ENCODE peak calls at places on chromosome 10, in five cellular contexts. J is tibial artery, I is fibroblast of pulmonary artery, Z is GM12865, R is hepatocyte. O is an unnamed sample.

GRCh38 chr10:80390740-80391139 is 17.6 kb upstream of the PRXL2A start:
- DNase-seq in Z (no peak), J (no peak), I (no peak), R (no peak), O (no peak)

GRCh38 chr10:81018898-81019890 is 481.5 kb downstream of the SH2D4B start:
- DNase-seq in R (peak), Z (peak), J (no peak), I (peak), O (no peak)

GRCh38 chr10:118342638-118343020 is 505 bp upstream of the FAM204A start:
- DNase-seq in I (no peak), J (no peak), R (no peak), Z (no peak), O (no peak)

GRCh38 chr10:8289186-8289924 is 234.9 kb downstream of the GATA3 start:
- DNase-seq in J (no peak), Z (no peak), I (no peak), R (no peak), O (no peak)

GRCh38 chr10:3977761-3978160 is 192.8 kb upstream of the KLF6 start:
- DNase-seq in I (no peak), J (no peak), Z (no peak), R (no peak), O (no peak)

GRCh38 chr10:25436431-25436830 is 261.6 kb downstream of the GPR158 start:
- DNase-seq in R (no peak), J (no peak), Z (no peak), I (peak), O (no peak)

GRCh38 chr10:71666607-71667373 is 52.8 kb downstream of the C10orf105 start:
- DNase-seq in Z (peak), R (peak), I (no peak), J (no peak), O (no peak)

GRCh38 chr10:31752167-31752566 is 176.5 kb downstream of the ARHGAP12 start:
- DNase-seq in R (no peak), J (no peak), Z (no peak), I (no peak), O (no peak)

GRCh38 chr10:124701881-124702656 is 42.1 kb downstream of the FAM53B start:
- DNase-seq in Z (no peak), I (peak), R (no peak), J (peak), O (no peak)

GRCh38 chr10:75662715-75663114 is 231.3 kb downstream of the LRMDA start:
- DNase-seq in Z (no peak), I (peak), R (peak), J (peak), O (no peak)

GRCh38 chr10:25547391-25547790 is 372.6 kb downstream of the GPR158 start:
- DNase-seq in I (peak), J (no peak), R (peak), Z (no peak), O (peak)

GRCh38 chr10:130411496-130412070 is 275.4 kb downstream of the GLRX3 start:
- DNase-seq in R (no peak), Z (no peak), J (no peak), I (no peak), O (no peak)

GRCh38 chr10:43238462-43238861 is 28.4 kb downstream of the RASGEF1A start:
- DNase-seq in Z (no peak), J (peak), I (no peak), R (no peak), O (no peak)

GRCh38 chr10:102540023-102540422 is 36.3 kb downstream of the SUFU start:
- DNase-seq in J (no peak), Z (peak), R (peak), I (peak), O (no peak)

GRCh38 chr10:86385806-86386205 is 19.2 kb upstream of the GRID1 start:
- DNase-seq in R (no peak), I (no peak), Z (no peak), J (no peak), O (no peak)

GRCh38 chr10:77020426-77021040 is 617.1 kb downstream of the KCNMA1 start:
- DNase-seq in Z (no peak), J (no peak), I (no peak), R (no peak), O (no peak)
- TF ChIP-seq CTCF in Z (no peak), J (no peak), I (no peak), R (no peak), O (no peak)

GRCh38 chr10:113056030-113056429 is 106.0 kb downstream of the TCF7L2 start:
- DNase-seq in Z (no peak), I (no peak), R (no peak), J (no peak), O (no peak)
- H3K4me3 ChIP-seq in Z (no peak), I (no peak), R (no peak), J (no peak), O (no peak)

GRCh38 chr10:121440461-121440860 is 157.8 kb downstream of the FGFR2 start:
- DNase-seq in Z (no peak), J (no peak), I (no peak), R (no peak), O (no peak)
- TF ChIP-seq CTCF in Z (no peak), J (no peak), I (no peak), R (no peak), O (no peak)

GRCh38 chr10:97335188-97335619 is 675 bp upstream of the FRAT2 start:
- DNase-seq in I (no peak), Z (no peak), J (no peak), R (no peak), O (no peak)
- H3K4me3 ChIP-seq in I (peak), Z (peak), J (peak), R (peak), O (peak)

GRCh38 chr10:20853276-20853675 is 43.8 kb downstream of the NEBL start:
- DNase-seq in I (no peak), Z (no peak), R (no peak), J (no peak), O (no peak)

GRCh38 chr10:20855398-20856038 is 41.6 kb downstream of the NEBL start:
- DNase-seq in Z (no peak), R (peak), I (peak), J (no peak), O (no peak)

GRCh38 chr10:20856484-20856883 is 40.6 kb downstream of the NEBL start:
- DNase-seq in Z (no peak), R (no peak), I (no peak), J (no peak), O (no peak)

GRCh38 chr10:20863008-20863407 is 34.1 kb downstream of the NEBL start:
- DNase-seq in R (no peak), Z (no peak), J (no peak), I (no peak), O (no peak)

DNA sequence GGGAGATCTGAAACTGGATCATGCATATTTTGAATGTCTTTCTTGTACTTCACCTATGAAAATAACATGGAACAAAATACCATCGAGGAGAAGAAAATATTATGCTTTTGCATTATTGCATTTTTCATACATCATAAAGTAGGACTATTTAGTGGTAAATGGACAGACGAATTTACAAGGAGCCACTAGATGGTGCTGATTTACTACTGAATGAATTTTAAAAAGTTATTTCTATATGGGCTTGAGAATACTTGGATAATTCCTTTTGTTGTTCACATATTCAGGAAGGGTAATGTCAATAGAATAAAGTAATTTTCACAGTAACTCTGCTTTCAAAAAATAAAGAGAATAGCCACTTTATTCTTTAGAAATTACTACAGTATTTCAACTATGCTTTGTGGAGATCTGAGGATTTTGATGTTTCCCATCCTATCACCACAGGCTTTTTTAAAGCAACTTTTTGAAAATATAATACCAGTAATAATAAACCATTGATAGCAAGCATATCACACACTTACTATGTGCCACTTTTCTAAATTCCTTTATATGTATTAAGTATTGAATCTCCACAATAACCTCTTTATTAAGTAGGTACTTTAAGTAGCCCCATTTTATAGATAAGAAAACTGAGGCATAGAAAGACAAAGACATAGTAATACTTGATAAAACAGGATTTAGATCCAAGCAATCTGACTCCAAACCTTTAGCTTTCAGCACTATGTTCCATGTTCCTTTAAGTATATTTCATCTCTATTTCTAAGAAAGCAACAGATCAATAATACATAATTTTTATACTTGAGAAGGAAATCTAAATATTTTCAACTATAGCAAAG is 38.6 kb downstream of the NEBL start:
- DNase-seq in J (no peak), I (peak), R (peak), Z (peak), O (no peak)
- TF ChIP-seq CTCF in J (peak), I (peak), R (peak), Z (peak), O (peak)

DNA sequence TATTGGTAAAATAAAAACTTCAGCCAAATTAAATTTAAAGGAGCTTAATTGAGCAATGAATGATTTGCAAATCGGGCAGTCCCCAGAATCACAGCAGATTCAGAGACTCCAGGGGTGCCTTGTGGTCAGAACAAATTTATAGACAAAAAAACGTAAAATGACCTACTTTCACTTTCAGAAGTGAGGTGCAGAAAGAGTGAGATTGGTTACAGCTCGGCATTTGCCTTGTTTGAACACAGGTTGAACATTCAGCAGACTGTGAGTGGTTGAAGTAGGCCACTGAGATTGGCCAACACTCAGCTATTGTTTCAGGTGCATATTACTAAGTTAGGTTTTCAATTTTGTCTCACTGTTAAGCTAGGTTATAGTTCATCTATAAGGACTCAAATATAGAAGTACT is 153.4 kb downstream of the BICC1 start:
- DNase-seq in Z (peak), R (peak), J (no peak), I (no peak), O (no peak)
- H3K4me3 ChIP-seq in Z (no peak), R (peak), J (peak), I (peak), O (peak)